ENCODE peak calls at places on chromosomes 5 and 9, in five cellular contexts. One of them, this sample, is unnamed.

GRCh38 chr5:151141535-151141934 is 16.0 kb downstream of the ANXA6 start:
- DNase-seq in psoas muscle: peak; percentile 52
- DNase-seq in GM12865: peak; percentile 91
- DNase-seq in cardiac fibroblast: peak; percentile 17
- DNase-seq in endothelial cell: no peak
- DNase-seq in this sample: no peak

GRCh38 chr5:150295172-150295611 is 5.6 kb upstream of the CAMK2A start:
- DNase-seq in psoas muscle: peak; percentile 36
- DNase-seq in GM12865: no peak
- DNase-seq in cardiac fibroblast: peak; percentile 69
- DNase-seq in endothelial cell: no peak
- DNase-seq in this sample: peak; percentile 55

GRCh38 chr5:96747718-96748117 is 60.0 kb downstream of the ERAP1 start:
- DNase-seq in psoas muscle: no peak
- DNase-seq in GM12865: no peak
- DNase-seq in cardiac fibroblast: no peak
- DNase-seq in endothelial cell: no peak
- DNase-seq in this sample: no peak

GRCh38 chr5:77302247-77302646 is 91.8 kb downstream of the PDE8B start:
- DNase-seq in psoas muscle: no peak
- DNase-seq in GM12865: no peak
- DNase-seq in cardiac fibroblast: no peak
- DNase-seq in endothelial cell: no peak
- DNase-seq in this sample: no peak

GRCh38 chr9:20642045-20642444 is 19.7 kb upstream of the MLLT3 start:
- DNase-seq in psoas muscle: no peak
- DNase-seq in GM12865: no peak
- DNase-seq in cardiac fibroblast: no peak
- DNase-seq in endothelial cell: no peak
- DNase-seq in this sample: no peak

GRCh38 chr9:37105169-37105750 is 15.1 kb upstream of the ZCCHC7 start:
- DNase-seq in psoas muscle: no peak
- DNase-seq in GM12865: no peak
- DNase-seq in cardiac fibroblast: no peak
- DNase-seq in endothelial cell: no peak
- DNase-seq in this sample: peak; percentile 15

GRCh38 chr9:128419061-128419925 is 1.4 kb upstream of the CERCAM start:
- DNase-seq in psoas muscle: no peak
- DNase-seq in GM12865: no peak
- DNase-seq in cardiac fibroblast: peak; percentile 57
- DNase-seq in endothelial cell: no peak
- DNase-seq in this sample: no peak

GRCh38 chr5:22908129-22908528 is 55.0 kb upstream of the CDH12 start:
- DNase-seq in psoas muscle: no peak
- DNase-seq in GM12865: no peak
- DNase-seq in cardiac fibroblast: no peak
- DNase-seq in endothelial cell: no peak
- DNase-seq in this sample: no peak

GRCh38 chr5:10875201-10875768 is 114.3 kb upstream of the DAP start:
- DNase-seq in psoas muscle: no peak
- DNase-seq in GM12865: no peak
- DNase-seq in cardiac fibroblast: no peak
- DNase-seq in endothelial cell: no peak
- DNase-seq in this sample: no peak

GRCh38 chr5:38755171-38755570 is 90.6 kb upstream of the OSMR start:
- DNase-seq in psoas muscle: no peak
- DNase-seq in GM12865: no peak
- DNase-seq in cardiac fibroblast: peak; percentile 39
- DNase-seq in endothelial cell: no peak
- DNase-seq in this sample: peak; percentile 21

GRCh38 chr5:123545506-123545905 is 33.5 kb downstream of the CSNK1G3 start:
- DNase-seq in psoas muscle: no peak
- DNase-seq in GM12865: no peak
- DNase-seq in cardiac fibroblast: peak; percentile 4
- DNase-seq in endothelial cell: peak; percentile 14
- DNase-seq in this sample: peak; percentile 8

GRCh38 chr5:55712023-55712859 is at the start of gene SLC38A9:
- DNase-seq in psoas muscle: peak; percentile 97
- DNase-seq in GM12865: peak; percentile 94
- DNase-seq in cardiac fibroblast: peak; percentile 95
- DNase-seq in endothelial cell: peak; percentile 95
- DNase-seq in this sample: peak; percentile 91

GRCh38 chr5:114237766-114238165 is 124.1 kb upstream of the KCNN2 start:
- DNase-seq in psoas muscle: no peak
- DNase-seq in GM12865: peak; percentile 13
- DNase-seq in cardiac fibroblast: peak; percentile 1
- DNase-seq in endothelial cell: no peak
- DNase-seq in this sample: peak; percentile 99

GRCh38 chr5:34576849-34577248 is 79.3 kb upstream of the RAI14 start:
- DNase-seq in psoas muscle: no peak
- DNase-seq in GM12865: no peak
- DNase-seq in cardiac fibroblast: no peak
- DNase-seq in endothelial cell: no peak
- DNase-seq in this sample: peak; percentile 43

GRCh38 chr9:78605029-78605930 is 308.4 kb downstream of the PSAT1 start:
- DNase-seq in psoas muscle: no peak
- DNase-seq in GM12865: no peak
- DNase-seq in cardiac fibroblast: peak; percentile 47
- DNase-seq in endothelial cell: no peak
- DNase-seq in this sample: no peak

GRCh38 chr9:1994180-1994579 is 21.0 kb upstream of the SMARCA2 start:
- DNase-seq in psoas muscle: no peak
- DNase-seq in GM12865: no peak
- DNase-seq in cardiac fibroblast: no peak
- DNase-seq in endothelial cell: no peak
- DNase-seq in this sample: no peak

GRCh38 chr5:178839319-178839704 is 20.4 kb upstream of the ZNF354B start:
- DNase-seq in psoas muscle: peak; percentile 34
- DNase-seq in GM12865: no peak
- DNase-seq in cardiac fibroblast: peak; percentile 4
- DNase-seq in endothelial cell: peak; percentile 43
- DNase-seq in this sample: peak; percentile 14

GRCh38 chr5:39501403-39501802 is 76.6 kb upstream of the DAB2 start:
- DNase-seq in psoas muscle: peak; percentile 45
- DNase-seq in GM12865: no peak
- DNase-seq in cardiac fibroblast: peak; percentile 88
- DNase-seq in endothelial cell: no peak
- DNase-seq in this sample: peak; percentile 83

GRCh38 chr9:13548556-13548955 is 269.1 kb upstream of the MPDZ start:
- DNase-seq in psoas muscle: no peak
- DNase-seq in GM12865: no peak
- DNase-seq in cardiac fibroblast: no peak
- DNase-seq in endothelial cell: no peak
- DNase-seq in this sample: no peak

GRCh38 chr9:83940590-83941303 is 19.5 kb upstream of the KIF27 start:
- DNase-seq in psoas muscle: no peak
- DNase-seq in GM12865: no peak
- DNase-seq in cardiac fibroblast: no peak
- DNase-seq in endothelial cell: no peak
- DNase-seq in this sample: no peak

GRCh38 chr9:114824130-114824529 is 18.3 kb upstream of the TNFSF15 start:
- DNase-seq in psoas muscle: no peak
- DNase-seq in GM12865: no peak
- DNase-seq in cardiac fibroblast: peak; percentile 21
- DNase-seq in endothelial cell: no peak
- DNase-seq in this sample: peak; percentile 34

GRCh38 chr5:15592728-15593127 is 92.7 kb downstream of the FBXL7 start:
- DNase-seq in psoas muscle: no peak
- DNase-seq in GM12865: no peak
- DNase-seq in cardiac fibroblast: no peak
- DNase-seq in endothelial cell: no peak
- DNase-seq in this sample: no peak

GRCh38 chr5:81301221-81302015 is at the start of gene ZCCHC9:
- DNase-seq in psoas muscle: peak; percentile 93
- DNase-seq in GM12865: peak; percentile 97
- DNase-seq in cardiac fibroblast: peak; percentile 96
- DNase-seq in endothelial cell: peak; percentile 90
- DNase-seq in this sample: peak; percentile 90
- TF ChIP-seq CTCF in psoas muscle: peak; percentile 13
- TF ChIP-seq CTCF in GM12865: peak; percentile 11
- TF ChIP-seq CTCF in cardiac fibroblast: peak; percentile 28
- TF ChIP-seq CTCF in endothelial cell: no peak
- TF ChIP-seq CTCF in this sample: peak; percentile 59

DNA sequence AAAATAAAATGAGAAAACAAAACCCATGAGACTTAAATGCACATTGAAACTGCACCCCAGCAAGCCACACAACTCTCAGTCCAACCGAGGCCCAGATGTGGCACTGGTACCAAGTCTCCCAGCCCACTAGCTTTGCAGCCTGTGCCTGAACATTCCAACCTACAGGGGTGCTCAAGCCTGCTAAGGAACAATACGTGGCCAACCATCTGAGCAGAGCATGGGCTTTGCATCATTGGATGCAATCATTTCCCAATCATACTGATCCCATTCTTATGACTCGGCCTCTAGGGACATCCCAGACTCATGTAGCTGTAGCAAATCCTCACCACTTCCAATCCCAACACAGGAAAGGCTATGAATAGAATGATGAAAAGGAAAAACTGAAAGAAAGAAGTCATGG is 297.2 kb downstream of the SPOCK1 start:
- DNase-seq in psoas muscle: peak; percentile 36
- DNase-seq in GM12865: no peak
- DNase-seq in cardiac fibroblast: peak; percentile 88
- DNase-seq in endothelial cell: no peak
- DNase-seq in this sample: peak; percentile 80
- TF ChIP-seq CTCF in psoas muscle: peak; percentile 20
- TF ChIP-seq CTCF in GM12865: no peak
- TF ChIP-seq CTCF in cardiac fibroblast: peak; percentile 82
- TF ChIP-seq CTCF in endothelial cell: no peak
- TF ChIP-seq CTCF in this sample: peak; percentile 74

GRCh38 chr9:99947395-99947794 is 40.9 kb downstream of the STX17 start:
- DNase-seq in psoas muscle: no peak
- DNase-seq in GM12865: no peak
- DNase-seq in cardiac fibroblast: no peak
- DNase-seq in endothelial cell: no peak
- DNase-seq in this sample: no peak
- TF ChIP-seq CTCF in psoas muscle: no peak
- TF ChIP-seq CTCF in GM12865: no peak
- TF ChIP-seq CTCF in cardiac fibroblast: peak; percentile 28
- TF ChIP-seq CTCF in endothelial cell: peak; percentile 60
- TF ChIP-seq CTCF in this sample: peak; percentile 29

GRCh38 chr9:96241391-96241809 is 60.6 kb downstream of the HSD17B3 start:
- DNase-seq in psoas muscle: no peak
- DNase-seq in GM12865: peak; percentile 53
- DNase-seq in cardiac fibroblast: no peak
- DNase-seq in endothelial cell: no peak
- DNase-seq in this sample: no peak

GRCh38 chr9:96242829-96243228 is 59.1 kb downstream of the HSD17B3 start:
- DNase-seq in psoas muscle: no peak
- DNase-seq in GM12865: no peak
- DNase-seq in cardiac fibroblast: no peak
- DNase-seq in endothelial cell: no peak
- DNase-seq in this sample: no peak

GRCh38 chr9:96246267-96246671 is 55.7 kb downstream of the HSD17B3 start:
- DNase-seq in psoas muscle: no peak
- DNase-seq in GM12865: no peak
- DNase-seq in cardiac fibroblast: no peak
- DNase-seq in endothelial cell: no peak
- DNase-seq in this sample: no peak

GRCh38 chr9:96243798-96244197 is 58.2 kb downstream of the HSD17B3 start:
- DNase-seq in psoas muscle: no peak
- DNase-seq in GM12865: no peak
- DNase-seq in cardiac fibroblast: no peak
- DNase-seq in endothelial cell: no peak
- DNase-seq in this sample: no peak

GRCh38 chr9:96245399-96245798 is 56.6 kb downstream of the HSD17B3 start:
- DNase-seq in psoas muscle: no peak
- DNase-seq in GM12865: no peak
- DNase-seq in cardiac fibroblast: no peak
- DNase-seq in endothelial cell: no peak
- DNase-seq in this sample: no peak
- TF ChIP-seq CTCF in psoas muscle: no peak
- TF ChIP-seq CTCF in GM12865: peak; percentile 27
- TF ChIP-seq CTCF in cardiac fibroblast: peak; percentile 3
- TF ChIP-seq CTCF in endothelial cell: peak; percentile 25
- TF ChIP-seq CTCF in this sample: peak; percentile 47

This sample was measured in HFFc6.